ENCODE peak calls at places on chromosomes 16 and 17, in six cellular contexts. K, U, G, V, Y and L are unnamed samples.

GRCh38 chr17:14301279-14301760 is 439 bp downstream of the HS3ST3B1 start:
- DNase-seq in K (no peak), U (no peak), G (no peak), V (no peak), Y (no peak), L (no peak)

GRCh38 chr16:67388191-67388590 is 5.1 kb downstream of the TPPP3 start:
- DNase-seq in K (no peak), U (no peak), G (no peak), V (no peak), Y (no peak), L (no peak)

GRCh38 chr17:70810609-70811008 is 641.3 kb downstream of the KCNJ2 start:
- DNase-seq in K (no peak), U (no peak), G (no peak), V (no peak), Y (no peak), L (no peak)

GRCh38 chr17:49843774-49844350 is 4.0 kb downstream of the TAC4 start:
- DNase-seq in K (peak; percentile 19), U (peak; percentile 59), G (peak; percentile 65), V (no peak), Y (no peak), L (no peak)

GRCh38 chr16:54934536-54935410 is 4.1 kb downstream of the IRX5 start:
- DNase-seq in K (no peak), U (no peak), G (peak; percentile 50), V (no peak), Y (no peak), L (no peak)

GRCh38 chr17:32927201-32927723 is 691 bp upstream of the TMEM98 start:
- DNase-seq in K (no peak), U (no peak), G (no peak), V (no peak), Y (no peak), L (no peak)

GRCh38 chr16:84785843-84786538 is 33.8 kb upstream of the CRISPLD2 start:
- DNase-seq in K (peak; percentile 77), U (no peak), G (no peak), V (no peak), Y (no peak), L (peak; percentile 44)

GRCh38 chr17:4721203-4722135 is 9.8 kb upstream of the MED11 start:
- DNase-seq in K (peak; percentile 59), U (peak; percentile 94), G (no peak), V (no peak), Y (no peak), L (no peak)

GRCh38 chr17:15157051-15157450 is 108.1 kb downstream of the PMP22 start:
- DNase-seq in K (peak; percentile 46), U (peak; percentile 21), G (no peak), V (no peak), Y (no peak), L (no peak)

GRCh38 chr16:5143761-5144620 is 46.4 kb upstream of the EEF2KMT start:
- DNase-seq in K (no peak), U (no peak), G (no peak), V (no peak), Y (no peak), L (no peak)

GRCh38 chr17:61157246-61157887 is 242.3 kb upstream of the TBX2 start:
- DNase-seq in K (peak; percentile 79), U (peak; percentile 86), G (no peak), V (no peak), Y (no peak), L (no peak)

GRCh38 chr16:35798885-35799426 is 2339.5 kb downstream of the TP53TG3F start:
- DNase-seq in K (no peak), U (no peak), G (no peak), V (no peak), Y (no peak), L (peak; percentile 77)

GRCh38 chr16:78436023-78436422 is 336.6 kb downstream of the WWOX start:
- DNase-seq in K (no peak), U (no peak), G (no peak), V (no peak), Y (no peak), L (no peak)

GRCh38 chr17:76467366-76467765 is at the start of gene AANAT:
- DNase-seq in K (no peak), U (no peak), G (no peak), V (no peak), Y (no peak), L (no peak)

GRCh38 chr16:17244865-17245264 is 225.9 kb downstream of the XYLT1 start:
- DNase-seq in K (no peak), U (no peak), G (no peak), V (no peak), Y (no peak), L (no peak)

GRCh38 chr17:42407289-42407836 is 15.7 kb downstream of the CAVIN1 start:
- DNase-seq in K (no peak), U (peak; percentile 81), G (peak; percentile 85), V (peak; percentile 83), Y (peak; percentile 71), L (peak; percentile 91)

GRCh38 chr17:73301359-73301758 is 10.4 kb downstream of the CDC42EP4 start:
- DNase-seq in K (no peak), U (no peak), G (no peak), V (no peak), Y (no peak), L (no peak)

GRCh38 chr16:67087803-67088202 is 21.9 kb upstream of the PHAF1 start:
- DNase-seq in K (no peak), U (no peak), G (no peak), V (no peak), Y (no peak), L (no peak)

GRCh38 chr17:48728232-48729231 is at the start of gene HOXB13:
- DNase-seq in K (peak; percentile 22), U (no peak), G (peak; percentile 77), V (no peak), Y (no peak), L (no peak)

GRCh38 chr16:83912152-83912948 is 13.4 kb downstream of the MLYCD start:
- DNase-seq in K (no peak), U (no peak), G (no peak), V (peak; percentile 58), Y (no peak), L (peak; percentile 45)